ENCODE peak calls at places on chromosome 19, in nine cellular contexts. A is foreskin fibroblast; U is fibroblast of lung; P is mucosa of gallbladder; C is CD8-positive, alpha-beta memory T cell; Y is HEK293T; K is HAP-1; T is non-pigmented ciliary epithelial cell; X is naive thymus-derived CD8-positive, alpha-beta T cell. B is an unnamed sample.

GRCh38 chr19:29622191-29623070 is 16.3 kb downstream of the POP4 start:
- DNase-seq in U (no peak), C (peak), T (no peak), Y (no peak), P (no peak), X (peak), A (peak), K (no peak), B (no peak)

GRCh38 chr19:2477141-2477710 is 1.3 kb downstream of the GADD45B start:
- DNase-seq in X (no peak), U (peak), P (peak), A (peak), Y (no peak), T (no peak), K (peak), C (no peak), B (no peak)

GRCh38 chr19:40322951-40323615 is 25.1 kb downstream of the C19orf47 start:
- DNase-seq in X (no peak), U (no peak), K (no peak), Y (no peak), T (no peak), A (no peak), C (no peak), P (no peak), B (no peak)

GRCh38 chr19:3094638-3095374 is 644 bp downstream of the GNA11 start:
- DNase-seq in Y (no peak), T (no peak), P (no peak), C (no peak), X (peak), U (peak), A (peak), K (peak), B (no peak)

GRCh38 chr19:1509589-1510441 is 3.0 kb downstream of the ADAMTSL5 start:
- DNase-seq in X (no peak), K (no peak), C (no peak), U (no peak), A (no peak), Y (no peak), T (no peak), P (no peak), B (no peak)

GRCh38 chr19:21970466-21970865 is 40.3 kb downstream of the ZNF208 start:
- DNase-seq in C (no peak), A (no peak), K (no peak), U (no peak), P (no peak), Y (no peak), X (no peak), T (no peak), B (no peak)

GRCh38 chr19:2550431-2551171 is 74.7 kb downstream of the GADD45B start:
- DNase-seq in C (no peak), X (no peak), A (no peak), P (no peak), U (no peak), Y (no peak), K (no peak), T (no peak), B (no peak)

GRCh38 chr19:30227661-30228112 is 144.5 kb upstream of the ZNF536 start:
- DNase-seq in Y (peak), U (peak), C (no peak), K (peak), T (no peak), A (peak), X (no peak), P (peak), B (peak)

GRCh38 chr19:2337329-2337707 is 8.8 kb downstream of the SPPL2B start:
- DNase-seq in T (peak), Y (peak), P (no peak), U (peak), C (no peak), A (peak), K (peak), X (no peak), B (no peak)

GRCh38 chr19:14300281-14300680 is 81.0 kb upstream of the ADGRE5 start:
- DNase-seq in X (no peak), P (no peak), K (peak), C (no peak), Y (no peak), U (no peak), A (no peak), T (no peak), B (no peak)

GRCh38 chr19:10701955-10702307 is 692 bp downstream of the QTRT1 start:
- DNase-seq in P (no peak), U (no peak), X (no peak), K (peak), A (peak), T (no peak), C (no peak), Y (peak), B (no peak)

GRCh38 chr19:5083547-5083965 is 114.6 kb downstream of the KDM4B start:
- DNase-seq in K (no peak), C (no peak), U (no peak), P (no peak), X (no peak), A (no peak), T (peak), Y (no peak), B (no peak)

GRCh38 chr19:49874503-49875157 is 2.5 kb downstream of the AKT1S1 start:
- DNase-seq in Y (no peak), T (no peak), K (no peak), A (no peak), U (no peak), C (no peak), X (no peak), P (no peak), B (no peak)

GRCh38 chr19:1365306-1365963 is 18.3 kb upstream of the NDUFS7 start:
- DNase-seq in C (no peak), X (no peak), A (no peak), T (no peak), P (no peak), U (peak), Y (no peak), K (no peak), B (no peak)

GRCh38 chr19:4034048-4035017 is 26.8 kb downstream of the PIAS4 start:
- DNase-seq in C (no peak), U (no peak), X (no peak), P (no peak), A (no peak), T (no peak), K (no peak), Y (no peak), B (no peak)

GRCh38 chr19:48715276-48715675 is 4.2 kb downstream of the MAMSTR start:
- DNase-seq in C (no peak), U (no peak), A (no peak), Y (no peak), T (no peak), K (no peak), X (no peak), P (no peak), B (no peak)

GRCh38 chr19:6229216-6229913 is 50.4 kb downstream of the MLLT1 start:
- DNase-seq in A (no peak), U (no peak), X (no peak), K (no peak), P (no peak), C (no peak), Y (no peak), T (no peak), B (no peak)

GRCh38 chr19:18967358-18968146 is 26.5 kb upstream of the HOMER3 start:
- DNase-seq in C (no peak), P (peak), X (no peak), K (no peak), T (no peak), U (peak), A (peak), Y (no peak), B (peak)

GRCh38 chr19:1250374-1251232 is 2.2 kb downstream of the MIDN start:
- DNase-seq in K (peak), T (no peak), P (no peak), A (peak), Y (peak), X (peak), U (peak), C (peak), B (no peak)

GRCh38 chr19:7917292-7918061 is 2.7 kb upstream of the SNAPC2 start:
- DNase-seq in Y (no peak), K (peak), U (peak), X (no peak), C (peak), P (no peak), A (peak), T (no peak), B (no peak)

GRCh38 chr19:11446652-11447301 is 11.3 kb downstream of the PRKCSH start:
- DNase-seq in P (no peak), K (peak), T (no peak), U (no peak), A (peak), C (peak), X (peak), Y (peak), B (no peak)

GRCh38 chr19:49427855-49428546 is 2.8 kb downstream of the GFY start:
- DNase-seq in P (no peak), C (no peak), U (no peak), Y (no peak), T (no peak), A (peak), X (no peak), K (peak), B (no peak)

GRCh38 chr19:15404780-15405211 is 14.0 kb downstream of the AKAP8L start:
- DNase-seq in X (no peak), T (no peak), U (no peak), C (no peak), K (no peak), P (no peak), Y (no peak), A (no peak), B (no peak)